ENCODE peak calls at places on chromosomes 4 and X, in four cellular contexts. F is stomach, G is neural progenitor cell, V is heart right ventricle. X is an unnamed sample.

GRCh38 chr4:150149381-150149780 is 71.1 kb downstream of the DCLK2 start:
- DNase-seq in F (no peak), G (no peak), V (no peak), X (no peak)

GRCh38 chr4:26568446-26568994 is 15.4 kb upstream of the TBC1D19 start:
- DNase-seq in F (no peak), G (no peak), V (no peak), X (peak; percentile 68)

GRCh38 chr4:128287159-128287870 is at the start of gene PGRMC2:
- DNase-seq in F (no peak), G (no peak), V (peak; percentile 44), X (no peak)

GRCh38 chrX:120282697-120283096 is 28.6 kb downstream of the TMEM255A start:
- DNase-seq in F (no peak), G (no peak), V (no peak), X (peak; percentile 22)

GRCh38 chrX:43969504-43970501 is 3.4 kb downstream of the NDP start:
- DNase-seq in F (no peak), G (peak; percentile 79), V (no peak), X (no peak)

GRCh38 chr4:14069871-14070270 is 442.3 kb upstream of the BOD1L1 start:
- DNase-seq in F (no peak), G (peak; percentile 19), V (no peak), X (no peak)

GRCh38 chr4:79638735-79639134 is 230.7 kb upstream of the GK2 start:
- DNase-seq in F (no peak), G (no peak), V (no peak), X (no peak)

GRCh38 chr4:109826719-109827118 is 1.1 kb upstream of the RRH start:
- DNase-seq in F (no peak), G (no peak), V (no peak), X (no peak)

GRCh38 chr4:17670423-17670822 is 56.0 kb downstream of the MED28 start:
- DNase-seq in F (no peak), G (no peak), V (no peak), X (no peak)

GRCh38 chrX:10794203-10794630 is 173.8 kb upstream of the MID1 start:
- DNase-seq in F (no peak), G (no peak), V (no peak), X (peak; percentile 59)

GRCh38 chr4:16019666-16020065 is 56.7 kb upstream of the FGFBP2 start:
- DNase-seq in F (no peak), G (no peak), V (no peak), X (no peak)

GRCh38 chrX:105297041-105297440 is 76.5 kb upstream of the TEX13A start:
- DNase-seq in F (no peak), G (no peak), V (no peak), X (no peak)

GRCh38 chr4:118270492-118270891 is 82.3 kb downstream of the PRSS12 start:
- DNase-seq in F (no peak), G (peak; percentile 65), V (no peak), X (peak; percentile 42)

GRCh38 chr4:81468685-81469084 is 3.0 kb downstream of the RASGEF1B start:
- DNase-seq in F (no peak), G (no peak), V (no peak), X (no peak)

GRCh38 chr4:48543796-48544195 is 53.7 kb downstream of the ZAR1 start:
- DNase-seq in F (no peak), G (no peak), V (no peak), X (no peak)

GRCh38 chr4:7524841-7525240 is 90.1 kb upstream of the PSAPL1 start:
- DNase-seq in F (no peak), G (no peak), V (no peak), X (no peak)

GRCh38 chrX:16310326-16310725 is 143.0 kb downstream of the MAGEB17 start:
- DNase-seq in F (no peak), G (no peak), V (no peak), X (no peak)

GRCh38 chrX:38505583-38505982 is 55.8 kb upstream of the TSPAN7 start:
- DNase-seq in F (no peak), G (no peak), V (no peak), X (no peak)

GRCh38 chr4:55393461-55394320 is 2.1 kb upstream of the TMEM165 start:
- DNase-seq in F (no peak), G (no peak), V (no peak), X (no peak)

GRCh38 chr4:148831945-148832344 is 389.7 kb upstream of the NR3C2 start:
- DNase-seq in F (no peak), G (no peak), V (no peak), X (peak; percentile 94)

GRCh38 chrX:13597928-13598327 is 28.5 kb downstream of the EGFL6 start:
- DNase-seq in F (no peak), G (no peak), V (no peak), X (no peak)

GRCh38 chrX:152932144-152932543 is 34.3 kb downstream of the ZNF185 start:
- DNase-seq in F (no peak), G (no peak), V (no peak), X (no peak)

GRCh38 chr4:31169851-31170250 is 449.7 kb downstream of the PCDH7 start:
- DNase-seq in F (no peak), G (peak; percentile 8), V (no peak), X (peak; percentile 66)

GRCh38 chr4:48668254-48669017 is 111.6 kb downstream of the FRYL start:
- DNase-seq in F (no peak), G (no peak), V (no peak), X (peak; percentile 78)

GRCh38 chr4:40877081-40877480 is 127.3 kb downstream of the NSUN7 start:
- DNase-seq in F (no peak), G (no peak), V (no peak), X (no peak)

GRCh38 chr4:119227690-119228089 is 15.2 kb downstream of the USP53 start:
- DNase-seq in F (no peak), G (no peak), V (no peak), X (no peak)

GRCh38 chr4:47668810-47669408 is 169.0 kb downstream of the CORIN start:
- DNase-seq in F (no peak), G (peak; percentile 43), V (peak; percentile 32), X (peak; percentile 48)

GRCh38 chrX:81240701-81241100 is 38.8 kb downstream of the SH3BGRL start:
- DNase-seq in F (no peak), G (no peak), V (no peak), X (no peak)

GRCh38 chr4:62533573-62533972 is 1333.4 kb downstream of the ADGRL3 start:
- DNase-seq in F (no peak), G (no peak), V (no peak), X (no peak)

GRCh38 chr4:42398448-42399355 is 1.4 kb downstream of the SHISA3 start:
- DNase-seq in F (no peak), G (peak; percentile 84), V (no peak), X (no peak)

GRCh38 chr4:89024051-89024675 is 32.8 kb downstream of the FAM13A start:
- DNase-seq in F (peak; percentile 59), G (peak; percentile 82), V (peak; percentile 68), X (peak; percentile 55)

GRCh38 chr4:177087060-177087459 is 222.6 kb upstream of the NEIL3 start:
- DNase-seq in F (no peak), G (no peak), V (no peak), X (no peak)

GRCh38 chrX:130117166-130117565 is 6.9 kb upstream of the ELF4 start:
- DNase-seq in F (no peak), G (no peak), V (no peak), X (no peak)

GRCh38 chrX:24026403-24026801 is 584 bp downstream of the KLHL15 start:
- DNase-seq in F (no peak), G (peak; percentile 23), V (no peak), X (no peak)

GRCh38 chr4:43776371-43776770 is 672.2 kb downstream of the KCTD8 start:
- DNase-seq in F (no peak), G (no peak), V (no peak), X (no peak)

GRCh38 chr4:181224826-181225225 is 1018.4 kb upstream of the TENM3 start:
- DNase-seq in F (no peak), G (no peak), V (no peak), X (no peak)

GRCh38 chr4:133095591-133095990 is 53.5 kb upstream of the PCDH10 start:
- DNase-seq in F (no peak), G (no peak), V (no peak), X (no peak)

GRCh38 chrX:14095702-14096101 is 66.0 kb upstream of the GEMIN8 start:
- DNase-seq in F (peak; percentile 28), G (peak; percentile 74), V (peak; percentile 3), X (no peak)

GRCh38 chrX:15373986-15374385 is 10.2 kb downstream of the VEGFD start:
- DNase-seq in F (no peak), G (no peak), V (no peak), X (no peak)

GRCh38 chr4:98289375-98289774 is 28.2 kb downstream of the RAP1GDS1 start:
- DNase-seq in F (no peak), G (no peak), V (no peak), X (no peak)

GRCh38 chr4:98290511-98290910 is 29.3 kb downstream of the RAP1GDS1 start:
- DNase-seq in F (no peak), G (no peak), V (no peak), X (no peak)

GRCh38 chr4:98284640-98285046 is 23.5 kb downstream of the RAP1GDS1 start:
- DNase-seq in F (no peak), G (peak; percentile 59), V (no peak), X (peak; percentile 56)

GRCh38 chr4:98285676-98286075 is 24.5 kb downstream of the RAP1GDS1 start:
- DNase-seq in F (no peak), G (no peak), V (no peak), X (no peak)

DNA sequence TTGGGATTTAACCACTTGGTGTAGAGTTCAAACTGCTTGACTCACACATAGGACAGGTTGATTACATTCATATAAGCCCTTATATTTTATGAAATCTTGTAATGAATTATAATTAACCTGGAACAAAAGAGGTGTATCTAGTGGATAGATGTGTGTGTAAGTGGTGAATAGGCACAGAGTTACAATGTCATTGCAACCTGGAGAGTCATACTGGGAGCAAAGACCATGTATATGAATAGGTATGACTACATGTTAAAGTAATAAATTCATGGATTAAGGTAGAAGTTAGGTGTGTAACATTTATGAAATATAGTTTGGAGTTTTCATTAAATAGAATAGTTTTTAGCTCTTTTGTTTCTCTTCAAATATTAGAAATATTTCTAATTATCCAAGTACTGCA is 26.1 kb downstream of the RAP1GDS1 start:
- DNase-seq in F (no peak), G (no peak), V (no peak), X (no peak)
- H3K4me1 ChIP-seq in F (peaks cover 22% of the 10 kb centered on the region), G (peaks cover 15% of the 10 kb centered on the region), V (peaks cover 15% of the 10 kb centered on the region), X (peaks cover 9% of the 10 kb centered on the region)

GRCh38 chr4:54229631-54230478 is 762 bp downstream of the PDGFRA start:
- DNase-seq in F (no peak), G (peak; percentile 61), V (no peak), X (no peak)
- H3K27me3 ChIP-seq in F (peaks cover 88% of the 10 kb centered on the region), G (peaks cover 92% of the 10 kb centered on the region), V (peaks cover 82% of the 10 kb centered on the region), X (peaks cover 94% of the 10 kb centered on the region)

DNA sequence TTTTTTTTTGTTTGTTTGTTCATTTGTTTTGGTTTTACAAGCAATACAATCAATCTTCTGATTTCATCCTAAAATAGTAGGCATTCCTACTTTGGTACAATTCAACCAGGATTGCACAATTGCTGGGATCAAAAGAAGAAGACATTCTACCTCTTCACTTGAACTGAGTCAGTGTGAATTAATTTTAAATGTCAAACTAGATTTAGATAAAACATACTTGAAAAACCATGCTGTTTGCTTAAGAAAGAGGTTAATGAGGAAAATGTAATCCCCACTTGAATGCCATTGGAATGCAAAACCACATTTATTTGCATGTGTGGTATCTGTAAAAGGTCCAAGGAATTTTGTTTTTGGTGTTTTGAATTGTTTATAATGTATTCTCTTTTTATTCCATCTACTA is 40.5 kb downstream of the HAND2 start:
- DNase-seq in F (no peak), G (no peak), V (no peak), X (no peak)
- H3K4me1 ChIP-seq in F (peaks cover 45% of the 10 kb centered on the region), G (peaks cover 5% of the 10 kb centered on the region), V (peaks cover 42% of the 10 kb centered on the region), X (no peaks in the 10 kb centered on the region)

GRCh38 chrX:619812-620493 is 10.6 kb upstream of the SHOX start:
- DNase-seq in F (no peak), G (peak; percentile 56), V (no peak), X (no peak)
- H3K27me3 ChIP-seq in F (peaks cover 25% of the 10 kb centered on the region), G (peaks cover 100% of the 10 kb centered on the region), V (peaks cover 75% of the 10 kb centered on the region), X (peaks cover 21% of the 10 kb centered on the region)

GRCh38 chr4:106601519-106601918 is 232.9 kb upstream of the GIMD1 start:
- DNase-seq in F (no peak), G (no peak), V (no peak), X (no peak)
- H3K4me1 ChIP-seq in F (no peaks in the 10 kb centered on the region), G (no peaks in the 10 kb centered on the region), V (no peaks in the 10 kb centered on the region), X (no peaks in the 10 kb centered on the region)

X was measured in foreskin keratinocyte.